ENCODE peak calls at places on chromosome 1, in four cellular contexts. X is A549, V is transverse colon, A is IMR-90. R is an unnamed sample.

GRCh38 chr1:248618878-248619277 is 16.0 kb downstream of the OR2T11 start:
- DNase-seq in X (peak), V (peak), A (peak), R (no peak)

GRCh38 chr1:25562101-25562927 is 18.9 kb downstream of the LDLRAP1 start:
- DNase-seq in X (no peak), V (peak), A (no peak), R (no peak)

GRCh38 chr1:9865745-9866144 is 42.0 kb upstream of the CLSTN1 start:
- DNase-seq in X (no peak), V (no peak), A (no peak), R (no peak)

GRCh38 chr1:77888429-77889239 is at the start of gene NEXN:
- DNase-seq in X (peak), V (peak), A (peak), R (peak)

GRCh38 chr1:226425431-226426031 is 17.6 kb upstream of the PARP1 start:
- DNase-seq in X (no peak), V (no peak), A (no peak), R (no peak)

GRCh38 chr1:162386292-162387225 is 5.0 kb downstream of the C1orf226 start:
- DNase-seq in X (no peak), V (no peak), A (no peak), R (peak)

GRCh38 chr1:6171546-6172124 is 8.5 kb downstream of the CHD5 start:
- DNase-seq in X (peak), V (no peak), A (no peak), R (no peak)

GRCh38 chr1:205668951-205669340 is 11.4 kb downstream of the SLC45A3 start:
- DNase-seq in X (no peak), V (no peak), A (no peak), R (no peak)

GRCh38 chr1:54220004-54220811 is 20.2 kb downstream of the MRPL37 start:
- DNase-seq in X (no peak), V (no peak), A (peak), R (no peak)

GRCh38 chr1:23555949-23556640 is 3.2 kb downstream of the ID3 start:
- DNase-seq in X (no peak), V (peak), A (peak), R (no peak)

GRCh38 chr1:203274603-203275381 is 30.5 kb upstream of the BTG2 start:
- DNase-seq in X (no peak), V (no peak), A (peak), R (peak)

GRCh38 chr1:172954476-172955150 is 96.1 kb downstream of the TNFSF18 start:
- DNase-seq in X (no peak), V (no peak), A (no peak), R (no peak)

GRCh38 chr1:46204406-46204742 is 1.2 kb downstream of the LURAP1 start:
- DNase-seq in X (no peak), V (no peak), A (no peak), R (no peak)

GRCh38 chr1:11869104-11869503 is 10.4 kb upstream of the NPPB start:
- DNase-seq in X (no peak), V (no peak), A (no peak), R (no peak)

GRCh38 chr1:71916894-71917293 is 365.4 kb downstream of the NEGR1 start:
- DNase-seq in X (no peak), V (no peak), A (no peak), R (no peak)

GRCh38 chr1:18649713-18650370 is 19.2 kb downstream of the PAX7 start:
- DNase-seq in X (no peak), V (no peak), A (no peak), R (no peak)

GRCh38 chr1:211517006-211517405 is 25.0 kb upstream of the RD3 start:
- DNase-seq in X (no peak), V (peak), A (no peak), R (no peak)

GRCh38 chr1:156797212-156797871 is 19.3 kb downstream of the SH2D2A start:
- DNase-seq in X (peak), V (peak), A (peak), R (no peak)

GRCh38 chr1:67274623-67275325 is 32.9 kb upstream of the IL12RB2 start:
- DNase-seq in X (no peak), V (no peak), A (no peak), R (no peak)

GRCh38 chr1:222824641-222825040 is 9.8 kb downstream of the DISP1 start:
- DNase-seq in X (no peak), V (no peak), A (no peak), R (no peak)

GRCh38 chr1:201888282-201889033 is at the start of gene SHISA4:
- DNase-seq in X (peak), V (peak), A (peak), R (no peak)

GRCh38 chr1:225896937-225897549 is 8.1 kb upstream of the LEFTY1 start:
- DNase-seq in X (peak), V (peak), A (peak), R (no peak)

GRCh38 chr1:28259935-28260802 is 851 bp downstream of the SESN2 start:
- DNase-seq in X (peak), V (peak), A (peak), R (peak)

GRCh38 chr1:41359211-41360073 is 1.8 kb upstream of the FOXO6 start:
- DNase-seq in X (no peak), V (no peak), A (no peak), R (no peak)

GRCh38 chr1:107056426-107057196 is at the start of gene PRMT6:
- DNase-seq in X (no peak), V (peak), A (peak), R (no peak)

GRCh38 chr1:154502066-154502741 is at the start of the genes SHE and TDRD10:
- DNase-seq in X (no peak), V (peak), A (no peak), R (no peak)
- H3K4me3 ChIP-seq in X (peak), V (peak), A (peak), R (peak)

DNA sequence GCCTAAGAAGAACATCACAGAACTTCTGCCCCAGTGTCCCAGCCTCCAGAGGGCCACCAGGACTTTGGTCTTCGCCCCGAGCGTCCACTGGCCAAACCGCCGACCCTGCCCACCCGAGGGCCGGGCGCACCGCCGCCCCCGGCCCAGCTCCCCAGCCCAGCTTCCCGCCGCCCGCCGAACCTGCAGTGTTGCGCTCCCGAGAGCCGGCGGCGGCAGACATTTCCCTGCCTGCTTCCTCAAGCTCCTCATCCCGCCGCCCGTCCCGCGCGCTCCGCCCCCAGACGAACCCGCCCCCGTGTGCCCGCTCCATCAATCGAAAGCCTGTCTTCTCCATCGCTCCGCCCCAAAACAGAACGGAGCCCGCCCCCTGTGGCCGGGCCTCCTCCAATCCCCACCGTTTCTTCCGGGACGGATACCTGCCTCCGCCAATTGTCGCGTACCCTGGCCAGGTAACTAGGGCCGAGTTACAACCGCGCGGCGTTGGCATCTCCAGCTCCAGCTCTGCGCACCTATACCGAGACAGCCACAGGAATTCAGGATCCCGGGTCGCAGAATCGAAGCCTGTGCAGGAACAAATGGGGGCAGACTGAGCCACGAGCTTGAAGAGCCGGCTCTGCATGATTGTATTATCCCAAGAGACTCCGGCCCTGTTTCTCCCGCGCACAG is 15.2 kb downstream of the INPP5B start:
- DNase-seq in X (peak), V (peak), A (peak), R (no peak)
- TF ChIP-seq POLR2A in X (no peak), V (peak), A (no peak), R (no peak)

DNA sequence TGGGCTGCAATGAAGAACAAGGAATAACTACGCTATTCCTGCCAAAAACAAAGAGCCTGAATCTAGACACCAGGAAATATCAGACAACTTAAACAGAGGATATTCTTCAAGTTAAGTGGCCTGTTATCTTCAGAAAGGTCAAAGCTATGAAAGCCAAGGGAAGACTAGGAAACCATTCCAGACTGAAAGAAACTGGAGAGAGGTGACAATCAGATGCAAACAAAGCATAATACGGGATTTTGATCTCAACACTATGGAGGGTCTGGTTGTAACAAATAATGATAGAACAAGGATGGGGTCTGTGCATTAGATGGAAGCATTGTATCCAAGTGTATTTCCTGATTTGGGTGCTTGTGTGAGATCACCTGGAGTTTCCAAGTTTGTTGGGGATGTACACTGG is 2.7 kb downstream of the EPRS1 start:
- DNase-seq in X (no peak), V (no peak), A (no peak), R (no peak)
- H3K4me3 ChIP-seq in X (no peak), V (no peak), A (no peak), R (no peak)

DNA sequence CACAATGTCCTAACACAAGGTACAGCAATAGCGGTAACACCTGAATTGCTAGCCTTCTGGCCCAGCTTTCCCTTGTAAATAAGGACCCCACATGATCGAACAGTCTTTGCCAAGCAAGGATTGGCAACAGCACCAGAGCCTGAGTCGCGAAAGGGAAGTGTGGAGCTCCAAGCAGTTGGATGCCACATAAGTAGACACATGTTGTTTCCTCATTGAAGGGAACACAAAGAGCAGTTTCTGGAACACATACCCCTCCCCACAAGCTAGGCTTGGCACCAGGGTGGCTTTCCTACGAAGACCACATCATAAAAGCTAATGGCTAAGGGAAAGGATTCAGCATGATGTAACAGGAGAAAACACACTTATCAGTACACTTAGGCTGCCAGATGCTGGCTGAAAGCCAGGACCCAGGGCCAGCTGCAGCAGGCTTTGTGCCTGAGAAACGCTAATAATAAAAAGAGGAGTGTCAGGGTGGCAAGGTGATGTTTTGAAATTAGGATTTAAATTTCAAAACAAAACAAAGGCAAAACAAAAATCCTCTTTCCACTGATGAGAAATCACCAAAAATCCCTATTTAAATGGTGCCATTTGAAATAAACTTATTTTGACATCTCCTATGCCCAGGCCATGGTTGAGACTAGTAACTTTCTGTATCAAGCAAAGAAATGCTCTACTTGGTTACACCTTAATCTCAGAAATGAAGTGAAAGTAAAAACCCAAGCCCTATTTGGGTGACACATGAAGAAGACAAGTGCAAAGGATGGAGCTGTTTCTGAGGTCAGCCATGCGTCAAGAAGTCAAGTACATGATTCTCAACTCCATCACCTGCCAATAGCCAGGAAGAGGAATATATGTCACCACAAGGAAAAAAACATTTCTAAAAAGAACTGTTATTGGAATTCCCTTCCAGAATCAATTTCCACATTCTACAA is 11.9 kb upstream of the CPLANE2 start:
- DNase-seq in X (no peak), V (peak), A (peak), R (peak)
- TF ChIP-seq POLR2A in X (no peak), V (no peak), A (no peak), R (no peak)

R was measured in vagina.